ENCODE peak calls at places on chromosomes 1 and 21, in seven cellular contexts. W, T, K, G, F, A and M are unnamed samples.

GRCh38 chr1:35629051-35629450 is 12.3 kb downstream of the PSMB2 start:
- DNase-seq in A (no peak), W (no peak), T (no peak), G (no peak), K (no peak), F (no peak), M (no peak)

GRCh38 chr1:205926213-205926612 is 17.0 kb downstream of the SLC26A9 start:
- DNase-seq in F (no peak), A (no peak), W (no peak), G (no peak), K (no peak), T (no peak), M (no peak)

GRCh38 chr21:46156678-46157077 is 1.3 kb upstream of the FTCD start:
- DNase-seq in T (no peak), G (no peak), W (no peak), K (peak), A (no peak), F (no peak), M (no peak)

GRCh38 chr1:36366091-36366661 is 19.5 kb downstream of the STK40 start:
- DNase-seq in T (no peak), F (no peak), K (no peak), W (peak), A (no peak), G (no peak), M (peak)

GRCh38 chr21:14120091-14120734 is 90.5 kb downstream of the LIPI start:
- DNase-seq in T (no peak), K (no peak), F (no peak), G (no peak), A (no peak), W (no peak), M (peak)

GRCh38 chr1:12232221-12232620 is 2.4 kb downstream of the VPS13D start:
- DNase-seq in G (no peak), K (no peak), F (no peak), W (no peak), A (no peak), T (no peak), M (no peak)

GRCh38 chr21:43609501-43610340 is 49.6 kb downstream of the HSF2BP start:
- DNase-seq in A (no peak), F (peak), T (no peak), K (no peak), W (peak), G (no peak), M (peak)

GRCh38 chr1:220300442-220301121 is 28.3 kb upstream of the RAB3GAP2 start:
- DNase-seq in T (peak), K (peak), W (peak), F (peak), A (peak), G (peak), M (peak)

GRCh38 chr1:231478800-231479199 is 49.7 kb upstream of the TSNAX start:
- DNase-seq in A (no peak), G (no peak), F (no peak), T (no peak), K (no peak), W (no peak), M (no peak)

GRCh38 chr1:161071886-161072371 is 2.2 kb upstream of the ARHGAP30 start:
- DNase-seq in T (no peak), A (no peak), K (no peak), G (no peak), F (no peak), W (peak), M (peak)

GRCh38 chr1:111097356-111098099 is 42.4 kb downstream of the DRAM2 start:
- DNase-seq in A (no peak), K (no peak), F (no peak), W (no peak), T (no peak), G (no peak), M (no peak)

GRCh38 chr1:181743878-181744312 is 260.6 kb downstream of the CACNA1E start:
- DNase-seq in A (no peak), F (no peak), T (no peak), G (no peak), K (no peak), W (no peak), M (no peak)

GRCh38 chr1:161037661-161038522 is 872 bp downstream of the TSTD1 start:
- DNase-seq in T (no peak), K (no peak), A (no peak), G (no peak), F (no peak), W (no peak), M (no peak)

GRCh38 chr21:34761758-34762330 is 93.0 kb downstream of the CLIC6 start:
- DNase-seq in F (no peak), G (no peak), W (no peak), K (no peak), T (no peak), A (no peak), M (no peak)

GRCh38 chr1:173954179-173954578 is 37.1 kb upstream of the SERPINC1 start:
- DNase-seq in T (no peak), G (no peak), W (no peak), K (no peak), F (no peak), A (no peak), M (peak)

GRCh38 chr1:244112646-244113045 is 61.6 kb downstream of the ZBTB18 start:
- DNase-seq in G (peak), A (peak), T (no peak), F (no peak), W (peak), K (no peak), M (peak)

GRCh38 chr1:96580920-96581319 is 140.7 kb upstream of the PTBP2 start:
- DNase-seq in T (no peak), A (no peak), G (no peak), W (no peak), K (no peak), F (no peak), M (no peak)

GRCh38 chr1:205585835-205586785 is 45.7 kb downstream of the ELK4 start:
- DNase-seq in W (no peak), G (no peak), A (no peak), T (no peak), F (no peak), K (no peak), M (no peak)

GRCh38 chr1:220894025-220894923 is 15.0 kb downstream of the HLX start:
- DNase-seq in K (no peak), F (no peak), T (no peak), W (peak), A (no peak), G (no peak), M (peak)

GRCh38 chr1:15167386-15167785 is 13.8 kb downstream of the TMEM51 start:
- DNase-seq in F (no peak), K (no peak), T (no peak), A (no peak), G (no peak), W (no peak), M (no peak)

GRCh38 chr21:42375141-42375905 is 9.0 kb upstream of the TFF1 start:
- DNase-seq in F (no peak), A (no peak), W (no peak), T (no peak), G (no peak), K (no peak), M (no peak)

GRCh38 chr1:237702161-237702560 is 188.6 kb downstream of the ZP4 start:
- DNase-seq in T (no peak), A (no peak), W (no peak), G (no peak), F (no peak), K (no peak), M (no peak)

GRCh38 chr1:1926346-1926811 is 7.3 kb upstream of the TMEM52 start:
- DNase-seq in A (no peak), T (no peak), K (no peak), F (no peak), G (no peak), W (no peak), M (no peak)

DNA sequence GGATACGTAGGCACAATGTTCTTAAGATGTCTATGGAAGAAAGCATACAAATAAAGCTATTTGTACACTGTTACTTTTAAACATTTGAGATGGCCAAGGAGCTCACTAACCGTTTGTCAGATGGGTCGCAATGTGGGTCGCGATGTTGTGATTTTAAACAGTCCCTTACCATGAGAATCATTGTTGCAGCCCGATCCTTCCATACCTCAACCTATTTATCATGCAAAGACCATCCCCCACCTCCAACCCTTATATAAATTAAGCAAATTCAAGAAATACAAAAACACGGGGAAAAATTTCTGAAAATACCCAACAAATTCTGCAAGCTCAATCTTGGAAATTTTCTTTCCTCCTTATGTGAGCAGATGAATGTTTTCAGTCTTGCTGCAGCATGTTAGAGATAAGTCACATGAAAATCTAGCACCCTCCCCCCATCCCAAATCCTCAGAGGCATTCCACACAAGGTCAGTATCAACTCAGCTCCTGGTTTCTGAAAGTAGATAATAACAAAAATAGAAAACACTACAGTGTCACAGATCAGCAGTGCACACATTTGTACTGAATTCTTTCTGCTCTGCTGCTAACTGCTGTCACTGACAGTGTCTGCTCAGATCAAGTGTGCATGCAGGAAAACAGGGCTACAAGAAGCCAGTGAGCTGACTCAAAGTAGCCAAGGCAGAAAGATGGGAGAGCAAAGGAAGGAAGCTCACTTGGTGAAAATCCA is 92.9 kb upstream of the TTC39A start:
- DNase-seq in W (peak), A (no peak), F (no peak), T (no peak), K (no peak), G (no peak), M (peak)
- H3K4me3 ChIP-seq in W (no peak), A (no peak), F (no peak), T (no peak), K (no peak), G (no peak), M (peak)

DNA sequence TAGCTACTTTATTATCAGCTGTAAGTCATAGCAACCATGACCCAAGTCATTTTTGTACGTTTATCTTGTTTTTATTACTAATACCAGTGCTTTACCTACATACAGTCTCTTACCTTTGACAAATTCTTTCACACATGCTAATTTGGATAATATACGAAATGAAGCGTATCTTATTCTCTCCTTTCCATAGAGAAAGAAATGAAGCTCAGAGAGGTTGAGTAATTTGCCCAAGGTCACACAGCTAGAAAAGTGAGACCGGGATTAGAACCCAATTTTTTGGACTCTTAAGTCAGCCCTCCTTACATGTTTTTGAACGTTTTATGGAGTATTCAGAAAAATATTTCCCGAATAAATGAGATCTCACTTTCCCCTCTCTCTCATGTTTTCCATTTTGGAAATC is 52.6 kb downstream of the OLIG1 start:
- DNase-seq in A (no peak), K (no peak), W (no peak), F (no peak), G (no peak), T (no peak), M (no peak)
- H3K4me3 ChIP-seq in A (no peak), K (no peak), W (no peak), F (no peak), G (no peak), T (no peak), M (no peak)

GRCh38 chr1:24130385-24130784 is 12.6 kb downstream of the IL22RA1 start:
- DNase-seq in A (no peak), K (no peak), W (no peak), F (no peak), G (no peak), T (no peak), M (no peak)
- H3K4me3 ChIP-seq in A (no peak), K (no peak), W (no peak), F (no peak), G (no peak), T (no peak), M (no peak)

GRCh38 chr1:17551755-17552234 is 12.3 kb downstream of the ARHGEF10L start:
- DNase-seq in T (no peak), G (no peak), F (no peak), K (no peak), A (no peak), W (peak), M (no peak)
- H3K4me3 ChIP-seq in T (no peak), G (no peak), F (peak), K (no peak), A (no peak), W (no peak), M (no peak)

GRCh38 chr1:63683759-63684158 is 90.1 kb upstream of the ROR1 start:
- DNase-seq in T (no peak), G (no peak), A (no peak), K (no peak), W (no peak), F (no peak), M (no peak)
- H3K4me3 ChIP-seq in T (no peak), G (no peak), A (no peak), K (no peak), W (no peak), F (no peak), M (no peak)

GRCh38 chr1:43979261-43979527 is 184 bp downstream of the B4GALT2 start:
- DNase-seq in A (no peak), W (no peak), K (no peak), T (no peak), G (no peak), F (no peak), M (peak)

GRCh38 chr1:43977376-43978263 is 1.4 kb upstream of the B4GALT2 start:
- DNase-seq in K (no peak), F (no peak), T (no peak), G (no peak), W (no peak), A (no peak), M (no peak)

GRCh38 chr1:43976890-43977289 is 2.1 kb upstream of the B4GALT2 start:
- DNase-seq in F (no peak), T (no peak), G (no peak), K (no peak), A (no peak), W (no peak), M (no peak)

GRCh38 chr1:43978551-43979260 is at the start of gene B4GALT2:
- DNase-seq in K (no peak), W (peak), G (no peak), F (no peak), T (no peak), A (no peak), M (peak)

DNA sequence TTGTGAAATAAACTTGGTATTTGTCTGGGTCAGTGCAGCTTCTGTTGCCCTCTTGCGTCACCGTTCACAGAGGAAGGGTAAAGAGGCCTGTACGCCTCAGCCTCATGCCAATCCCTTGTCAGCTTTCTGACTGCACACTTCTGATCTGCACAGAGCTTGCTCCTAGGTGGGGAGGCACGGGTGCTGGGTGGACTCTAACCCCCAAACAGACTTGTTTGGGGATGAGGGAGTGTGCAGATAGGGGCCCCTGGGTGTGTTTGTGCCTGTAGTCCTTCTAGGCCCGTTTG is 803 bp upstream of the B4GALT2 start:
- DNase-seq in T (no peak), W (no peak), G (no peak), A (no peak), F (no peak), K (no peak), M (no peak)
- H3K4me3 ChIP-seq in T (peak), W (peak), G (peak), A (no peak), F (no peak), K (no peak), M (peak)